ENCODE peak calls at places on chromosomes 2 and 18, in eight cellular contexts. G, B, V, X, C, H, M and J are unnamed samples.

GRCh38 chr2:218569038-218569431 is 396 bp downstream of the CNOT9 start:
- DNase-seq in V (no peak), M (peak), H (no peak), X (peak), B (peak), C (peak), G (peak), J (no peak)

GRCh38 chr2:171410101-171410500 is 23.7 kb downstream of the METTL8 start:
- DNase-seq in V (no peak), X (peak), H (no peak), M (no peak), G (no peak), B (no peak), C (no peak), J (no peak)

GRCh38 chr2:36912692-36913091 is 53.6 kb downstream of the STRN start:
- DNase-seq in V (no peak), C (peak), M (no peak), X (peak), G (no peak), H (no peak), B (no peak), J (no peak)

GRCh38 chr2:98161202-98161601 is 74.2 kb downstream of the VWA3B start:
- DNase-seq in M (no peak), H (no peak), B (no peak), X (no peak), G (no peak), V (no peak), C (no peak), J (no peak)

GRCh38 chr2:165950438-165950837 is 3.1 kb downstream of the TTC21B start:
- DNase-seq in V (no peak), H (no peak), G (no peak), B (no peak), C (no peak), M (no peak), X (no peak), J (no peak)

GRCh38 chr2:86254576-86255538 is 55.6 kb downstream of the MRPL35 start:
- DNase-seq in H (no peak), V (no peak), G (no peak), X (no peak), C (no peak), M (no peak), B (no peak), J (no peak)

GRCh38 chr2:37552339-37552738 is 119.1 kb downstream of the CDC42EP3 start:
- DNase-seq in H (no peak), V (no peak), M (no peak), B (no peak), C (no peak), G (no peak), X (no peak), J (no peak)

GRCh38 chr2:105398522-105399206 is at the start of gene FHL2:
- DNase-seq in M (peak), H (no peak), X (peak), C (peak), V (no peak), B (peak), G (no peak), J (peak)

GRCh38 chr2:207353836-207354235 is 175.9 kb upstream of the CREB1 start:
- DNase-seq in M (no peak), B (no peak), G (no peak), X (no peak), V (no peak), H (no peak), C (no peak), J (no peak)

GRCh38 chr2:48305569-48305968 is 224.4 kb upstream of the STON1 start:
- DNase-seq in V (no peak), M (no peak), H (no peak), C (no peak), G (no peak), B (no peak), X (no peak), J (no peak)

GRCh38 chr2:168246072-168246482 is 1.3 kb downstream of the STK39 start:
- DNase-seq in G (no peak), C (no peak), X (no peak), V (no peak), B (no peak), M (no peak), H (no peak), J (no peak)

GRCh38 chr2:229622495-229623355 is 91.6 kb downstream of the DNER start:
- DNase-seq in V (no peak), X (no peak), C (no peak), M (no peak), G (no peak), B (no peak), H (no peak), J (no peak)

GRCh38 chr2:101516349-101516748 is 41.4 kb upstream of the RFX8 start:
- DNase-seq in C (no peak), M (no peak), G (no peak), B (no peak), H (no peak), V (no peak), X (no peak), J (no peak)

GRCh38 chr2:234788841-234789240 is 163.0 kb upstream of the SH3BP4 start:
- DNase-seq in C (no peak), G (no peak), H (no peak), X (no peak), M (no peak), B (no peak), V (no peak), J (no peak)

GRCh38 chr2:160694631-160695030 is 201.0 kb upstream of the RBMS1 start:
- DNase-seq in X (no peak), C (no peak), G (no peak), B (no peak), H (no peak), V (no peak), M (peak), J (no peak)

GRCh38 chr2:44770221-44771187 is 171.0 kb upstream of the SIX3 start:
- DNase-seq in M (no peak), V (no peak), H (no peak), C (no peak), G (no peak), X (no peak), B (no peak), J (no peak)

GRCh38 chr2:120498576-120499394 is 152.8 kb downstream of the INHBB start:
- DNase-seq in V (no peak), B (no peak), X (no peak), H (no peak), M (no peak), G (no peak), C (no peak), J (no peak)

GRCh38 chr2:190996338-190996946 is 17.5 kb downstream of the STAT1 start:
- DNase-seq in M (no peak), B (no peak), H (no peak), V (no peak), X (peak), G (no peak), C (peak), J (no peak)

GRCh38 chr2:10909050-10909995 is 2.4 kb upstream of the KCNF1 start:
- DNase-seq in V (no peak), C (peak), M (no peak), B (no peak), G (no peak), X (no peak), H (no peak), J (no peak)

GRCh38 chr2:65937379-65938160 is 497.4 kb upstream of the MEIS1 start:
- DNase-seq in B (no peak), X (peak), V (no peak), G (no peak), H (no peak), M (no peak), C (peak), J (no peak)

GRCh38 chr18:54358495-54358793 is 738 bp downstream of the C18orf54 start:
- DNase-seq in G (no peak), B (no peak), X (peak), M (no peak), H (no peak), C (no peak), V (no peak), J (peak)

GRCh38 chr18:63708650-63709049 is 5.9 kb downstream of the SERPINB11 start:
- DNase-seq in C (peak), V (no peak), M (no peak), B (no peak), H (peak), G (no peak), X (peak), J (no peak)

GRCh38 chr18:77000527-77000926 is 132.1 kb downstream of the MBP start:
- DNase-seq in V (no peak), X (peak), C (peak), M (no peak), H (no peak), B (peak), G (no peak), J (no peak)

GRCh38 chr2:62501059-62501458 is 4.9 kb downstream of the TMEM17 start:
- DNase-seq in B (no peak), C (no peak), X (no peak), V (no peak), M (no peak), G (no peak), H (no peak), J (no peak)

GRCh38 chr18:13438507-13439056 is 220.0 kb downstream of the LDLRAD4 start:
- DNase-seq in G (no peak), H (no peak), X (no peak), V (no peak), M (no peak), B (no peak), C (no peak), J (no peak)

GRCh38 chr2:145411493-145411892 is 891.6 kb upstream of the ZEB2 start:
- DNase-seq in X (no peak), H (no peak), V (no peak), M (no peak), G (no peak), B (no peak), C (no peak), J (no peak)

GRCh38 chr18:6414723-6415362 is at the start of gene L3MBTL4:
- DNase-seq in G (no peak), B (no peak), H (no peak), X (no peak), C (peak), M (no peak), V (no peak), J (no peak)

GRCh38 chr2:26477911-26478253 is at the start of gene OTOF:
- DNase-seq in B (no peak), G (no peak), C (peak), X (peak), H (peak), M (no peak), V (no peak), J (no peak)

GRCh38 chr2:20366672-20367116 is 16.1 kb upstream of the PUM2 start:
- DNase-seq in M (no peak), X (no peak), H (no peak), G (no peak), V (no peak), C (no peak), B (no peak), J (no peak)

GRCh38 chr2:237819231-237819630 is 20.7 kb downstream of the RBM44 start:
- DNase-seq in X (no peak), V (no peak), B (no peak), M (no peak), H (no peak), G (no peak), C (no peak), J (no peak)

GRCh38 chr18:5584751-5585417 is 41.1 kb upstream of the EPB41L3 start:
- DNase-seq in G (no peak), V (no peak), H (no peak), C (no peak), X (peak), B (no peak), M (no peak), J (no peak)

GRCh38 chr2:12953596-12953995 is 236.9 kb downstream of the TRIB2 start:
- DNase-seq in C (no peak), V (no peak), B (no peak), G (no peak), M (no peak), X (no peak), H (no peak), J (no peak)